ENCODE peak calls at places on chromosome 1, in six cellular contexts. Y, O, J, U, D and L are unnamed samples. For H3K4me1, the result is how much of the 10 kb centered on the place peaks cover.

GRCh38 chr1:162912061-162912667 is 51.2 kb upstream of the CCDC190 start:
- DNase-seq in J (no peak), D (no peak), Y (no peak), U (no peak), O (no peak), L (no peak)

GRCh38 chr1:232873931-232874330 is 68.7 kb downstream of the MAP10 start:
- DNase-seq in Y (no peak), O (no peak), U (no peak), J (no peak), D (no peak), L (no peak)

GRCh38 chr1:59672851-59673574 is 141.7 kb upstream of the HOOK1 start:
- DNase-seq in D (peak), Y (no peak), O (peak), J (no peak), U (no peak), L (peak)

GRCh38 chr1:181483561-181484291 is 409 bp downstream of the CACNA1E start:
- DNase-seq in J (no peak), O (no peak), U (no peak), D (no peak), Y (no peak), L (no peak)

GRCh38 chr1:101370488-101370887 is 133.7 kb downstream of the S1PR1 start:
- DNase-seq in O (no peak), D (no peak), U (no peak), Y (no peak), J (no peak), L (no peak)

GRCh38 chr1:35571263-35571662 is 1.9 kb upstream of the TFAP2E start:
- DNase-seq in D (no peak), Y (no peak), J (no peak), U (no peak), O (no peak), L (no peak)

GRCh38 chr1:46466477-46467182 is 23.0 kb upstream of the DMBX1 start:
- DNase-seq in U (peak), O (no peak), J (peak), Y (no peak), D (no peak), L (no peak)

GRCh38 chr1:209355415-209355814 is 228.1 kb upstream of the CAMK1G start:
- DNase-seq in Y (no peak), D (no peak), O (no peak), J (no peak), U (no peak), L (peak)

GRCh38 chr1:199460933-199461332 is 566.6 kb upstream of the NR5A2 start:
- DNase-seq in O (no peak), D (no peak), J (no peak), U (no peak), Y (no peak), L (no peak)

GRCh38 chr1:156663178-156663577 is 14.0 kb downstream of the NES start:
- DNase-seq in U (peak), Y (no peak), J (no peak), D (no peak), O (peak), L (no peak)

GRCh38 chr1:54125671-54126070 is 27.1 kb downstream of the CDCP2 start:
- DNase-seq in U (no peak), Y (no peak), J (peak), O (no peak), D (no peak), L (no peak)

GRCh38 chr1:169312084-169312954 is 55.3 kb downstream of the NME7 start:
- DNase-seq in O (no peak), D (no peak), J (no peak), U (no peak), Y (peak), L (no peak)

GRCh38 chr1:80066060-80066459 is 1059.5 kb upstream of the ADGRL4 start:
- DNase-seq in O (no peak), Y (no peak), D (no peak), U (no peak), J (no peak), L (no peak)

GRCh38 chr1:115665746-115666145 is 24.0 kb downstream of the VANGL1 start:
- DNase-seq in U (no peak), J (no peak), Y (no peak), D (no peak), O (no peak), L (no peak)

GRCh38 chr1:230629511-230629910 is 12.8 kb upstream of the COG2 start:
- DNase-seq in O (no peak), Y (no peak), D (no peak), U (no peak), J (no peak), L (no peak)

GRCh38 chr1:81802601-81803422 is 2.1 kb downstream of the ADGRL2 start:
- DNase-seq in U (peak), Y (no peak), J (peak), O (peak), D (peak), L (no peak)

GRCh38 chr1:81432654-81433109 is 368.1 kb upstream of the ADGRL2 start:
- DNase-seq in D (no peak), O (no peak), Y (no peak), J (no peak), U (no peak), L (no peak)

GRCh38 chr1:205337481-205337880 is 15.9 kb upstream of the NUAK2 start:
- DNase-seq in Y (no peak), J (no peak), D (no peak), U (no peak), O (no peak), L (no peak)

GRCh38 chr1:228039986-228040385 is 33.2 kb downstream of the WNT3A start:
- DNase-seq in Y (no peak), U (no peak), D (no peak), O (peak), J (no peak), L (no peak)

GRCh38 chr1:11448375-11449085 is 30.4 kb upstream of the DISP3 start:
- DNase-seq in J (no peak), O (no peak), D (no peak), U (no peak), Y (no peak), L (no peak)

GRCh38 chr1:230280054-230280795 is 145.9 kb downstream of the PGBD5 start:
- DNase-seq in Y (no peak), O (no peak), U (peak), J (no peak), D (peak), L (no peak)

GRCh38 chr1:2471587-2472001 is 4.5 kb upstream of the PLCH2 start:
- DNase-seq in J (no peak), O (no peak), D (no peak), Y (no peak), U (no peak), L (no peak)

GRCh38 chr1:239922778-239923522 is 168.7 kb upstream of the FMN2 start:
- DNase-seq in Y (no peak), D (no peak), J (no peak), U (no peak), O (no peak), L (peak)

GRCh38 chr1:225424562-225425210 is 3.2 kb downstream of the LBR start:
- DNase-seq in Y (no peak), J (no peak), U (no peak), D (no peak), O (no peak), L (no peak)

GRCh38 chr1:25548601-25549000 is 5.2 kb downstream of the LDLRAP1 start:
- DNase-seq in U (no peak), Y (no peak), J (no peak), O (no peak), D (peak), L (no peak)

GRCh38 chr1:61344711-61345110 is 262.4 kb downstream of the NFIA start:
- DNase-seq in D (no peak), J (no peak), O (no peak), Y (no peak), U (no peak), L (no peak)

GRCh38 chr1:20343149-20343936 is 52.7 kb downstream of the VWA5B1 start:
- DNase-seq in O (no peak), U (no peak), D (no peak), Y (no peak), J (peak), L (no peak)

GRCh38 chr1:20343937-20344302 is 53.2 kb downstream of the VWA5B1 start:
- DNase-seq in U (no peak), Y (no peak), O (no peak), D (no peak), J (no peak), L (no peak)

GRCh38 chr1:20339811-20340457 is 49.3 kb downstream of the VWA5B1 start:
- DNase-seq in J (no peak), O (no peak), Y (no peak), D (no peak), U (no peak), L (no peak)

GRCh38 chr1:20344738-20345137 is 54.1 kb downstream of the VWA5B1 start:
- DNase-seq in O (no peak), U (no peak), D (no peak), Y (no peak), J (no peak), L (no peak)

DNA sequence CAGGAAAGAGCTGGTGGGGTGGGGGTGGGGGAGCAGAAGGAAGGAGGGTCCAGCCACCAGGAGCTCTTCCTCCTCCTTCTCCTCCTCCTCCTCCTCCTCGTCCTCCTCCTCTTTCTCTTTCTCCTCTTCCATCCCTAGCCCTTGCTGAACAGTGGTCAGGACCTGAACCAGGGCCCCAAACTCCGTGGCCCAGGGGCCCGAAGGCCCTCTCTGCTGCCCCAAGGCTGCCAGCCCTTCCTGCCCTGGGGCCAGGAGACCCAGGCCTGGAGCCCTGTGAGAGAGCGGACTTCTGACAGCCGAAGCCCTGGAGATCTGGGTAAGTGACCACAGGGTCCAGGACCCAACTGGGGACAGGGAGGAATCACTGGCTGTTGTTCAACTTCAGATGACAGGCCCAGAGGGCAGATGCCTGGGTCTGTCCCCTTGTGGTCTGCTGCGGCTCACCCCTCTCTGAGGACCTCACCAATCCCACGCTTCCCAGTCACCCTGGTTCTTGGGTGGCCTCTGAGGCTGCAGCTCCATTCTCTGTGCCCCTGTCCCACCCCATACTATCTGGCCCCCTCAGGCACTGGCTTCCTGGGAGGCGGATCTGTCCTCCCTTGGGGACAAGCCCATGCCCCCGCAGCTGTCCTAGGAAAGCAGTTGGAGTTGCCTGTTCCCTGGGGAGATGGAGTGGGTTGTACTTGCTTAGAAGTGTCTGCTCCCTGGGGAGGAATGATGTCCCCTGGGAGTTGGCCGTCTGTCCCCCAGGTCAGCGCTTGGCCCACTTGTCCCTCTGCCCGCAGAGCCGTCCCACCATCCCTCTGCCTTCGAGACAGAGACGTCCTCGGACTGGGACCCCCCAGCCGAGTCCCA is 51.8 kb downstream of the VWA5B1 start:
- DNase-seq in U (no peak), O (no peak), Y (no peak), J (no peak), D (no peak), L (no peak)
- H3K4me3 ChIP-seq in U (peak), O (no peak), Y (no peak), J (peak), D (peak), L (peak)

GRCh38 chr1:114466334-114467014 is 44.5 kb downstream of the TRIM33 start:
- DNase-seq in O (no peak), J (no peak), U (no peak), Y (no peak), D (no peak), L (no peak)
- H3K4me1 ChIP-seq in O (under half), J (under half), U (under half), Y (under half), D (under half), L (under half)

GRCh38 chr1:222919478-222919865 is 104.6 kb downstream of the DISP1 start:
- DNase-seq in U (no peak), Y (no peak), J (no peak), O (no peak), D (no peak), L (no peak)
- H3K4me3 ChIP-seq in U (no peak), Y (no peak), J (no peak), O (no peak), D (no peak), L (no peak)

GRCh38 chr1:111415461-111415860 is 12.1 kb downstream of the OVGP1 start:
- DNase-seq in Y (no peak), J (no peak), D (no peak), U (no peak), O (no peak), L (peak)

GRCh38 chr1:111417755-111418154 is 9.8 kb downstream of the OVGP1 start:
- DNase-seq in D (no peak), Y (no peak), J (no peak), O (no peak), U (no peak), L (peak)

GRCh38 chr1:111420377-111420776 is 7.2 kb downstream of the OVGP1 start:
- DNase-seq in D (no peak), O (no peak), J (no peak), U (no peak), Y (no peak), L (peak)

GRCh38 chr1:111422546-111423391 is 4.8 kb downstream of the OVGP1 start:
- DNase-seq in Y (no peak), U (no peak), J (no peak), O (no peak), D (peak), L (no peak)

DNA sequence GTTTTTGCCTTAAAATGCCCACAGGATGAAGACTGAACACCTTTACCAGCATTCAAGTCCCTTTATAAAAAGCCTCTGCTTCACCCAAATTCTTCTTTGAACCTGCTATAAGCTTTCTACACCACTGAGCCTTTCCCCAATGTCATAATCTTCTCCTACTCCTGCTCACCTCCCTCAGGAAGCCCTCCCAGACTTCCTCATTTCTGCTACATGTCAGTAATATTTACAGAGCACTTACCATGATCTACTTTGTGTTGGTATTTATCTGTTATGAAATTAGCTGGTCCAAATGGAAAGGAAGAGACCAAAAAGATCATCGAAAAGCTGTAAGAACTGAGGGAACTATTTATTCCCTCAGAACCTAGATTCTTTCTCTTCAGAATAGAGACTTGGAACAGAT is 8.5 kb downstream of the OVGP1 start:
- DNase-seq in O (no peak), D (no peak), U (no peak), Y (no peak), J (no peak), L (no peak)
- H3K4me1 ChIP-seq in O (under half), D (under half), U (under half), Y (under half), J (under half), L (under half)

DNA sequence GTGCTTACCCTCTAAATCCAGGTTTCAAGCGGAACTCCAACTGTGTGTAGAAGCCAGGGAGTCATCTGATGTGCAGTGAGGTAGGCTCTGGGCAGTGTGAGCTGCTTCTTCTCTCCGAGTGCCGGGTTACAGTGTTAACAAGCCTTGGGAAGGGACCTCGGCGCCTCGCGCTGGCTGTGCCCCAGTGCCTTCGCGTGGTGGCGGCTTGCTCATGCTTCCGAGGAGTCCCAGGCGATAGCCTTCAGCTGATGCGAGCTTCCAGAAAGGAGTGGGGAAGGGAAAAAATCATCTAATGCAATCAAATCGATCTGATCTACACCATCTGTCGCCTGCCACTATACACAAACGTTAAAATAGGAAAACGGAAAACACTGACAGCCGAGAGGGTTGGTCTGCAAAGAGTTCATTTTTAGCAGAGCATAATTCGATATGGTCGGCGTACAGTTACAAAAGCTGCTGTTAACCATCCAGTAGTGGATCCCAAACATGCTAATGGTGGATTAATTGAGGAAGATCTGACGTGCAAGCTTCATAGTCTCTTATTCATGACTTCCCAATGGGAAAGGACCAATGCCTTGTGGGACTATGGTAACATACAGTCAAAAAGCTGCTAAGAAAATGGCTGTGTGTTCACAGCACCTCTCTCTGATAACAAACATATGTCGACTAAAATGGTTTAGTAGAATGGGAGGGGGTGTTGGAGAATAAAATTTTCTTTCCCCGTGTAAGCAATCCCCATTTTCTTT is 128.7 kb upstream of the DPYD start:
- DNase-seq in D (peak), O (no peak), Y (no peak), J (no peak), U (no peak), L (no peak)
- H3K4me3 ChIP-seq in D (no peak), O (no peak), Y (no peak), J (no peak), U (no peak), L (no peak)

GRCh38 chr1:193677874-193678273 is 491.5 kb upstream of the B3GALT2 start:
- DNase-seq in Y (no peak), D (no peak), J (no peak), U (no peak), O (no peak), L (no peak)
- H3K4me1 ChIP-seq in Y (under half), D (under half), J (under half), U (under half), O (under half), L (under half)

GRCh38 chr1:248824301-248824700 is 1.4 kb downstream of the SH3BP5L start:
- DNase-seq in U (no peak), Y (no peak), J (no peak), O (no peak), D (no peak), L (no peak)
- H3K4me3 ChIP-seq in U (peak), Y (peak), J (no peak), O (no peak), D (peak), L (peak)

DNA sequence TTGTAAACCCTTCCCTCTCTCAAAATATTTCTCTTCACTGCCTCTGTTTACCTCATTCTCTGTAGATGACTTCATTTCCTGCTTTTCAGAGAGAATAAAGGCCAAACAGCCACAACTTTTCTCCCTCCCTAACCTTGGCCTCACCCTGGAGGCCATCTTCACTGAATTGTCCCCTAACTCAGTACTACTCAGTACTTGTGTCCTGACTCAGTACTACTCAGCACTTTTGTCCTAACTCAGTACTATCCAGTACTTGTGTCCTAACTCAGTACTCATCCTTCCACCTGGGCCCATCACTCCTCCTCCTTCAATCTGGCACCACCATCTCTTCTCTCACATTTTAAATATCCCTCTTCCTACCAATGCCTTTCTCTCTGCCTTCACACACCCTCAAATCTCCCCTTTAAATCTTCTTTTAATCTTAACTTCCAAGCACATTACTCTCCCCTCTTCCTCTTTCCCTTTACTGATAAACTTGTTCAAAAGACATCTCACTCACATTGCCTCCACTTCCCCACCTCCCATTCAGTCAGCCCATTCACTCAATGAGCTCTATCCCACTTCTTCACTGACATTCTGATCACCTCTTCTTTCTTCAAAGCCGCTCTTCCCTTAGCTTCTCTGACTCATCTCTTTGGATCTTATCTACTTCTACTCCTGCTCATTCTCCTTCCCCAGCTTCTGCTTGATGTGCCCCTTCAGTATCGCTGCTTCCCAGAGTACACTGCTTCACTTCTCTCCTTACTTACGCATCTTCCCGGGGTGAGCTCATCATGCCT is 121.4 kb downstream of the RNF220 start:
- DNase-seq in J (no peak), D (no peak), Y (no peak), O (no peak), U (no peak), L (no peak)
- H3K4me1 ChIP-seq in J (under half), D (under half), Y (under half), O (under half), U (under half), L (under half)

GRCh38 chr1:201504799-201505504 is 2.0 kb downstream of the CSRP1 start:
- DNase-seq in J (no peak), O (no peak), D (no peak), Y (no peak), U (no peak), L (no peak)
- H3K4me3 ChIP-seq in J (peak), O (peak), D (peak), Y (no peak), U (peak), L (peak)

DNA sequence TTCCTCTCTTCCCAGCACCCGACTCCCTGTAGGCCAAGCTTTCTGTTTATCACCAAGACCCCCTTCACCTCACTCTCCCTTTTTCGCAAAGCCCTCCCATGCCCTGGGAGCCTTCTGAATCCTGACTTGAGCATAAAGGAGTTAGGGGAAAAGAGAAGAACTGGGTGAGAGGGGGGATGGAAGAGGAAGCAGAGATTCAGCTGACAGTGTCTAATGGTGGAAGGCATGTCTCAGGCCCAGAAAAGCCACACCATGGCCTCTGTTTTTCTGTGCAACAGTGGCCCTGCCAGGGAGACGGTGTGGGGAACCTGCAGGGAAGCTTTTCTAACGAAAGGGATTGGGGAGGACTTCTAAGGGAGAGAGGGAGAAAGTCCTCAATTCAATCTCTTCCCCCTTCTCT is 32.9 kb upstream of the SLC30A1 start:
- DNase-seq in Y (no peak), J (no peak), O (no peak), D (no peak), U (no peak), L (no peak)
- H3K4me1 ChIP-seq in Y (under half), J (under half), O (under half), D (under half), U (under half), L (half or more)